ENCODE peak calls at places on chromosomes 6 and 20, in seven cellular contexts. One of them, this sample, is unnamed.
A peak's percentile ranks its signal among the peaks of the same experiment; 100 is the strongest.

GRCh38 chr20:37598101-37598530 is 70.4 kb upstream of the BLCAP start:
- DNase-seq in GM12878: no peak
- DNase-seq in mammary epithelial cell: no peak
- DNase-seq in fibroblast of lung: no peak
- DNase-seq in GM23248: no peak
- DNase-seq in PC-3: no peak
- DNase-seq in endothelial cell of umbilical vein: no peak
- DNase-seq in this sample: no peak

GRCh38 chr6:35435075-35435837 is 16.9 kb upstream of the FANCE start:
- DNase-seq in GM12878: no peak
- DNase-seq in mammary epithelial cell: no peak
- DNase-seq in fibroblast of lung: no peak
- DNase-seq in GM23248: no peak
- DNase-seq in PC-3: no peak
- DNase-seq in endothelial cell of umbilical vein: no peak
- DNase-seq in this sample: no peak

GRCh38 chr6:122833229-122833556 is 44.1 kb downstream of the SMPDL3A start:
- DNase-seq in GM12878: no peak
- DNase-seq in mammary epithelial cell: no peak
- DNase-seq in fibroblast of lung: peak; percentile 59
- DNase-seq in GM23248: no peak
- DNase-seq in PC-3: no peak
- DNase-seq in endothelial cell of umbilical vein: no peak
- DNase-seq in this sample: no peak

GRCh38 chr6:131368077-131368911 is 204.7 kb upstream of the ARG1 start:
- DNase-seq in GM12878: peak; percentile 9
- DNase-seq in mammary epithelial cell: no peak
- DNase-seq in fibroblast of lung: peak; percentile 43
- DNase-seq in GM23248: peak; percentile 76
- DNase-seq in PC-3: no peak
- DNase-seq in endothelial cell of umbilical vein: no peak
- DNase-seq in this sample: peak; percentile 55

GRCh38 chr20:52410182-52410647 is 218.6 kb upstream of the ZFP64 start:
- DNase-seq in GM12878: no peak
- DNase-seq in mammary epithelial cell: no peak
- DNase-seq in fibroblast of lung: peak; percentile 77
- DNase-seq in GM23248: peak; percentile 89
- DNase-seq in PC-3: no peak
- DNase-seq in endothelial cell of umbilical vein: no peak
- DNase-seq in this sample: no peak

GRCh38 chr6:134267917-134268361 is 50.0 kb downstream of the SGK1 start:
- DNase-seq in GM12878: no peak
- DNase-seq in mammary epithelial cell: no peak
- DNase-seq in fibroblast of lung: no peak
- DNase-seq in GM23248: no peak
- DNase-seq in PC-3: no peak
- DNase-seq in endothelial cell of umbilical vein: no peak
- DNase-seq in this sample: no peak

GRCh38 chr6:141077355-141078333 is 1055.1 kb upstream of the GJE1 start:
- DNase-seq in GM12878: no peak
- DNase-seq in mammary epithelial cell: peak; percentile 10
- DNase-seq in fibroblast of lung: no peak
- DNase-seq in GM23248: peak; percentile 3
- DNase-seq in PC-3: peak; percentile 47
- DNase-seq in endothelial cell of umbilical vein: no peak
- DNase-seq in this sample: peak; percentile 15

GRCh38 chr6:5068153-5068751 is 16.9 kb upstream of the PPP1R3G start:
- DNase-seq in GM12878: no peak
- DNase-seq in mammary epithelial cell: no peak
- DNase-seq in fibroblast of lung: no peak
- DNase-seq in GM23248: no peak
- DNase-seq in PC-3: no peak
- DNase-seq in endothelial cell of umbilical vein: no peak
- DNase-seq in this sample: no peak

GRCh38 chr6:27582928-27583725 is 110.2 kb upstream of the ZNF184 start:
- DNase-seq in GM12878: no peak
- DNase-seq in mammary epithelial cell: peak; percentile 66
- DNase-seq in fibroblast of lung: peak; percentile 60
- DNase-seq in GM23248: peak; percentile 63
- DNase-seq in PC-3: peak; percentile 86
- DNase-seq in endothelial cell of umbilical vein: peak; percentile 60
- DNase-seq in this sample: no peak

GRCh38 chr6:35485402-35485877 is 11.4 kb downstream of the TEAD3 start:
- DNase-seq in GM12878: no peak
- DNase-seq in mammary epithelial cell: peak; percentile 74
- DNase-seq in fibroblast of lung: peak; percentile 65
- DNase-seq in GM23248: peak; percentile 37
- DNase-seq in PC-3: peak; percentile 80
- DNase-seq in endothelial cell of umbilical vein: no peak
- DNase-seq in this sample: no peak

GRCh38 chr20:23123886-23124285 is 37.8 kb upstream of the CD93 start:
- DNase-seq in GM12878: no peak
- DNase-seq in mammary epithelial cell: no peak
- DNase-seq in fibroblast of lung: no peak
- DNase-seq in GM23248: no peak
- DNase-seq in PC-3: no peak
- DNase-seq in endothelial cell of umbilical vein: no peak
- DNase-seq in this sample: no peak

GRCh38 chr20:30499123-30499522 is 758.3 kb upstream of the DEFB115 start:
- DNase-seq in GM12878: no peak
- DNase-seq in mammary epithelial cell: no peak
- DNase-seq in fibroblast of lung: no peak
- DNase-seq in GM23248: no peak
- DNase-seq in PC-3: no peak
- DNase-seq in endothelial cell of umbilical vein: no peak
- DNase-seq in this sample: no peak

GRCh38 chr20:50788045-50788867 is 6.6 kb upstream of the BCAS4 start:
- DNase-seq in GM12878: no peak
- DNase-seq in mammary epithelial cell: peak; percentile 62
- DNase-seq in fibroblast of lung: peak; percentile 61
- DNase-seq in GM23248: peak; percentile 85
- DNase-seq in PC-3: peak; percentile 74
- DNase-seq in endothelial cell of umbilical vein: no peak
- DNase-seq in this sample: no peak

GRCh38 chr6:154241570-154241969 is 115.0 kb downstream of the IPCEF1 start:
- DNase-seq in GM12878: no peak
- DNase-seq in mammary epithelial cell: no peak
- DNase-seq in fibroblast of lung: peak; percentile 35
- DNase-seq in GM23248: no peak
- DNase-seq in PC-3: no peak
- DNase-seq in endothelial cell of umbilical vein: no peak
- DNase-seq in this sample: no peak

GRCh38 chr20:63074182-63074581 is 67.4 kb upstream of the BHLHE23 start:
- DNase-seq in GM12878: no peak
- DNase-seq in mammary epithelial cell: no peak
- DNase-seq in fibroblast of lung: no peak
- DNase-seq in GM23248: no peak
- DNase-seq in PC-3: no peak
- DNase-seq in endothelial cell of umbilical vein: no peak
- DNase-seq in this sample: no peak

GRCh38 chr20:43942213-43942590 is 27.6 kb downstream of the TOX2 start:
- DNase-seq in GM12878: no peak
- DNase-seq in mammary epithelial cell: no peak
- DNase-seq in fibroblast of lung: no peak
- DNase-seq in GM23248: no peak
- DNase-seq in PC-3: no peak
- DNase-seq in endothelial cell of umbilical vein: no peak
- DNase-seq in this sample: no peak

GRCh38 chr20:46934746-46935283 is 40.2 kb downstream of the EYA2 start:
- DNase-seq in GM12878: no peak
- DNase-seq in mammary epithelial cell: no peak
- DNase-seq in fibroblast of lung: no peak
- DNase-seq in GM23248: no peak
- DNase-seq in PC-3: no peak
- DNase-seq in endothelial cell of umbilical vein: no peak
- DNase-seq in this sample: no peak

GRCh38 chr6:84635081-84635745 is 129.2 kb downstream of the TBX18 start:
- DNase-seq in GM12878: no peak
- DNase-seq in mammary epithelial cell: peak; percentile 19
- DNase-seq in fibroblast of lung: peak; percentile 90
- DNase-seq in GM23248: peak; percentile 62
- DNase-seq in PC-3: no peak
- DNase-seq in endothelial cell of umbilical vein: no peak
- DNase-seq in this sample: no peak

GRCh38 chr20:9617062-9617461 is 102.7 kb downstream of the LAMP5 start:
- DNase-seq in GM12878: no peak
- DNase-seq in mammary epithelial cell: peak; percentile 38
- DNase-seq in fibroblast of lung: peak; percentile 58
- DNase-seq in GM23248: peak; percentile 81
- DNase-seq in PC-3: peak; percentile 89
- DNase-seq in endothelial cell of umbilical vein: peak; percentile 62
- DNase-seq in this sample: peak; percentile 56

GRCh38 chr20:47405775-47406325 is 49.4 kb upstream of the ZMYND8 start:
- DNase-seq in GM12878: no peak
- DNase-seq in mammary epithelial cell: no peak
- DNase-seq in fibroblast of lung: no peak
- DNase-seq in GM23248: no peak
- DNase-seq in PC-3: no peak
- DNase-seq in endothelial cell of umbilical vein: no peak
- DNase-seq in this sample: no peak

GRCh38 chr6:142378138-142378875 is 76.5 kb downstream of the ADGRG6 start:
- DNase-seq in GM12878: no peak
- DNase-seq in mammary epithelial cell: peak; percentile 45
- DNase-seq in fibroblast of lung: peak; percentile 94
- DNase-seq in GM23248: peak; percentile 72
- DNase-seq in PC-3: peak; percentile 85
- DNase-seq in endothelial cell of umbilical vein: peak; percentile 96
- DNase-seq in this sample: no peak

GRCh38 chr6:155261146-155261900 is 2.5 kb upstream of the CLDN20 start:
- DNase-seq in GM12878: no peak
- DNase-seq in mammary epithelial cell: no peak
- DNase-seq in fibroblast of lung: peak; percentile 10
- DNase-seq in GM23248: no peak
- DNase-seq in PC-3: no peak
- DNase-seq in endothelial cell of umbilical vein: no peak
- DNase-seq in this sample: no peak

GRCh38 chr20:50297498-50298348 is 107.1 kb downstream of the CEBPB start:
- DNase-seq in GM12878: no peak
- DNase-seq in mammary epithelial cell: no peak
- DNase-seq in fibroblast of lung: no peak
- DNase-seq in GM23248: no peak
- DNase-seq in PC-3: no peak
- DNase-seq in endothelial cell of umbilical vein: no peak
- DNase-seq in this sample: peak; percentile 78

GRCh38 chr6:154410619-154411044 is 54.0 kb upstream of the IPCEF1 start:
- DNase-seq in GM12878: no peak
- DNase-seq in mammary epithelial cell: peak; percentile 86
- DNase-seq in fibroblast of lung: peak; percentile 99
- DNase-seq in GM23248: peak; percentile 95
- DNase-seq in PC-3: peak; percentile 90
- DNase-seq in endothelial cell of umbilical vein: peak; percentile 97
- DNase-seq in this sample: no peak

GRCh38 chr6:16596890-16597331 is 164.3 kb downstream of the ATXN1 start:
- DNase-seq in GM12878: no peak
- DNase-seq in mammary epithelial cell: peak; percentile 82
- DNase-seq in fibroblast of lung: no peak
- DNase-seq in GM23248: no peak
- DNase-seq in PC-3: no peak
- DNase-seq in endothelial cell of umbilical vein: no peak
- DNase-seq in this sample: no peak

GRCh38 chr6:90982051-90982450 is 395.2 kb upstream of the MAP3K7 start:
- DNase-seq in GM12878: no peak
- DNase-seq in mammary epithelial cell: no peak
- DNase-seq in fibroblast of lung: no peak
- DNase-seq in GM23248: no peak
- DNase-seq in PC-3: peak; percentile 12
- DNase-seq in endothelial cell of umbilical vein: no peak
- DNase-seq in this sample: no peak

GRCh38 chr20:36830791-36831691 is 44.9 kb upstream of the TLDC2 start:
- DNase-seq in GM12878: no peak
- DNase-seq in mammary epithelial cell: no peak
- DNase-seq in fibroblast of lung: peak; percentile 23
- DNase-seq in GM23248: peak; percentile 80
- DNase-seq in PC-3: peak; percentile 34
- DNase-seq in endothelial cell of umbilical vein: peak; percentile 89
- DNase-seq in this sample: no peak

GRCh38 chr6:68343901-68344300 is 291.2 kb upstream of the ADGRB3 start:
- DNase-seq in GM12878: no peak
- DNase-seq in mammary epithelial cell: peak; percentile 1
- DNase-seq in fibroblast of lung: peak; percentile 37
- DNase-seq in GM23248: peak; percentile 1
- DNase-seq in PC-3: peak; percentile 83
- DNase-seq in endothelial cell of umbilical vein: no peak
- DNase-seq in this sample: peak; percentile 16

GRCh38 chr6:33578588-33579011 is 1.5 kb downstream of the BAK1 start:
- DNase-seq in GM12878: no peak
- DNase-seq in mammary epithelial cell: no peak
- DNase-seq in fibroblast of lung: no peak
- DNase-seq in GM23248: no peak
- DNase-seq in PC-3: no peak
- DNase-seq in endothelial cell of umbilical vein: no peak
- DNase-seq in this sample: peak; percentile 75

DNA sequence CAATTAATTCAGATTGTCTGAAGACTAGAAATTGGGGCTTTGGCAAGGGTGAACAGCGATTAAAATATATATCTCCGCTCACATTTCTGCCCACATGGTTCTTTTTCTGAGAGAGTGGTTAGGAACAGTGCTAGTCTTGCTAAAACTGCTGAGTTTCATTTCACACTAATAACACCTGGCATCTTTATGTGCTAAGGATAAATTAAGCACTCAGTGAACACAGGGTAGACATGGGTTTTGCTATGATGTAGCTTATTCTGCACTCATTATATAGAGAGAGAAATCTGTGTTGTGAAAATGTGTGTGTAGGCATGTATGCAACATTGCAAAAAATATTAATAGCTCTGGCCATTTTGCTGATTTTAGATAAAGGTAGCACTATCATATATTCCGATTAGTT is 623.4 kb upstream of the FLRT3 start:
- DNase-seq in GM12878: no peak
- DNase-seq in mammary epithelial cell: no peak
- DNase-seq in fibroblast of lung: no peak
- DNase-seq in GM23248: no peak
- DNase-seq in PC-3: no peak
- DNase-seq in endothelial cell of umbilical vein: no peak
- DNase-seq in this sample: no peak
- H3K4me2 ChIP-seq in GM12878: no peak overlapping the region
- H3K4me2 ChIP-seq in mammary epithelial cell: no peak overlapping the region
- H3K4me2 ChIP-seq in fibroblast of lung: no peak overlapping the region
- H3K4me2 ChIP-seq in GM23248: no peak overlapping the region
- H3K4me2 ChIP-seq in PC-3: no peak overlapping the region
- H3K4me2 ChIP-seq in endothelial cell of umbilical vein: no peak overlapping the region
- H3K4me2 ChIP-seq in this sample: no peak overlapping the region

GRCh38 chr6:30071081-30071818 is 4.3 kb downstream of the PPP1R11 start:
- DNase-seq in GM12878: no peak
- DNase-seq in mammary epithelial cell: no peak
- DNase-seq in fibroblast of lung: peak; percentile 40
- DNase-seq in GM23248: peak; percentile 51
- DNase-seq in PC-3: no peak
- DNase-seq in endothelial cell of umbilical vein: peak; percentile 11
- DNase-seq in this sample: no peak
- TF ChIP-seq EZH2 in GM12878: no peak
- TF ChIP-seq EZH2 in mammary epithelial cell: no peak
- TF ChIP-seq EZH2 in fibroblast of lung: no peak
- TF ChIP-seq EZH2 in GM23248: no peak
- TF ChIP-seq EZH2 in PC-3: no peak
- TF ChIP-seq EZH2 in endothelial cell of umbilical vein: peak; percentile 91
- TF ChIP-seq EZH2 in this sample: no peak

GRCh38 chr20:34720266-34720665 is 16.1 kb downstream of the TP53INP2 start:
- DNase-seq in GM12878: no peak
- DNase-seq in mammary epithelial cell: no peak
- DNase-seq in fibroblast of lung: peak; percentile 37
- DNase-seq in GM23248: no peak
- DNase-seq in PC-3: no peak
- DNase-seq in endothelial cell of umbilical vein: no peak
- DNase-seq in this sample: no peak
- H3K4me2 ChIP-seq in GM12878: peak overlapping the region; percentile 78
- H3K4me2 ChIP-seq in mammary epithelial cell: no peak overlapping the region
- H3K4me2 ChIP-seq in fibroblast of lung: no peak overlapping the region
- H3K4me2 ChIP-seq in GM23248: no peak overlapping the region
- H3K4me2 ChIP-seq in PC-3: no peak overlapping the region
- H3K4me2 ChIP-seq in endothelial cell of umbilical vein: no peak overlapping the region
- H3K4me2 ChIP-seq in this sample: no peak overlapping the region

GRCh38 chr20:41367393-41367695 is 726 bp upstream of the EMILIN3 start:
- DNase-seq in GM12878: no peak
- DNase-seq in mammary epithelial cell: no peak
- DNase-seq in fibroblast of lung: no peak
- DNase-seq in GM23248: no peak
- DNase-seq in PC-3: no peak
- DNase-seq in endothelial cell of umbilical vein: no peak
- DNase-seq in this sample: no peak
- TF ChIP-seq EZH2 in GM12878: no peak
- TF ChIP-seq EZH2 in mammary epithelial cell: no peak
- TF ChIP-seq EZH2 in fibroblast of lung: no peak
- TF ChIP-seq EZH2 in GM23248: no peak
- TF ChIP-seq EZH2 in PC-3: no peak
- TF ChIP-seq EZH2 in endothelial cell of umbilical vein: no peak
- TF ChIP-seq EZH2 in this sample: no peak

This sample was measured in DND-41.